ENCODE peak calls at places on chromosomes 3 and 15, in eight cellular contexts. J is thyroid gland, Y is stomach, H is left ventricle myocardium inferior, E is astrocyte, R is psoas muscle, W is PC-9, Z is keratinocyte. P is an unnamed sample.

GRCh38 chr3:8610961-8611360 is 33.6 kb downstream of the SSUH2 start:
- DNase-seq in Z (no peak), Y (no peak), R (no peak), H (no peak), J (no peak), E (no peak), W (no peak), P (no peak)

GRCh38 chr3:127953636-127954035 is 38.6 kb downstream of the KBTBD12 start:
- DNase-seq in R (no peak), H (no peak), W (no peak), Y (no peak), Z (no peak), J (no peak), E (peak; percentile 53), P (no peak)

GRCh38 chr3:185024966-185025365 is 127.9 kb downstream of the C3orf70 start:
- DNase-seq in Z (no peak), R (no peak), J (no peak), Y (no peak), E (no peak), H (no peak), W (no peak), P (no peak)

GRCh38 chr15:57463360-57463759 is 87.1 kb downstream of the CGNL1 start:
- DNase-seq in E (no peak), H (no peak), R (no peak), Z (no peak), Y (peak; percentile 34), W (no peak), J (no peak), P (no peak)

GRCh38 chr15:77599899-77600298 is 32.8 kb downstream of the LINGO1 start:
- DNase-seq in W (no peak), R (no peak), J (no peak), Y (no peak), E (no peak), Z (no peak), H (peak; percentile 43), P (no peak)

GRCh38 chr3:11548721-11549131 is 95.0 kb downstream of the VGLL4 start:
- DNase-seq in H (peak; percentile 21), E (peak; percentile 88), R (no peak), W (peak; percentile 75), Y (peak; percentile 36), J (no peak), Z (no peak), P (no peak)

GRCh38 chr15:73941871-73942635 is 15.8 kb downstream of the LOXL1 start:
- DNase-seq in E (no peak), R (peak; percentile 34), H (no peak), W (peak; percentile 83), Z (no peak), Y (no peak), J (no peak), P (no peak)

GRCh38 chr3:127819656-127820055 is 2.7 kb downstream of the MGLL start:
- DNase-seq in E (no peak), R (no peak), H (no peak), W (no peak), Z (no peak), Y (no peak), J (no peak), P (no peak)

GRCh38 chr3:189985938-189986337 is 134.8 kb downstream of the P3H2 start:
- DNase-seq in Y (no peak), H (no peak), E (peak; percentile 56), W (no peak), J (no peak), R (no peak), Z (no peak), P (no peak)

GRCh38 chr3:54772046-54772445 is 155.8 kb downstream of the LRTM1 start:
- DNase-seq in E (peak; percentile 14), R (no peak), J (no peak), Y (no peak), W (no peak), H (no peak), Z (no peak), P (no peak)

GRCh38 chr15:29622637-29623036 is 199.6 kb downstream of the TJP1 start:
- DNase-seq in Z (no peak), E (no peak), W (no peak), H (no peak), R (no peak), J (peak; percentile 55), Y (no peak), P (no peak)

GRCh38 chr3:87145553-87145952 is 81.6 kb upstream of the CHMP2B start:
- DNase-seq in R (no peak), H (no peak), J (no peak), Z (no peak), E (no peak), W (no peak), Y (no peak), P (no peak)

GRCh38 chr15:67882487-67883227 is 42.8 kb upstream of the RNU6-1 start:
- DNase-seq in Z (no peak), E (no peak), H (no peak), R (no peak), Y (no peak), W (no peak), J (no peak), P (no peak)

GRCh38 chr3:13896473-13897154 is 16.7 kb upstream of the WNT7A start:
- DNase-seq in J (peak; percentile 51), E (peak; percentile 38), W (peak; percentile 64), Z (no peak), R (no peak), Y (peak; percentile 63), H (no peak), P (peak; percentile 69)

GRCh38 chr3:188559856-188560255 is 405.9 kb downstream of the LPP start:
- DNase-seq in R (no peak), E (no peak), Z (no peak), Y (no peak), W (no peak), J (no peak), H (no peak), P (no peak)

GRCh38 chr3:58564456-58565160 is 12.6 kb downstream of the FAM107A start:
- DNase-seq in E (peak; percentile 92), W (peak; percentile 48), J (no peak), R (no peak), H (no peak), Z (no peak), Y (no peak), P (no peak)

DNA sequence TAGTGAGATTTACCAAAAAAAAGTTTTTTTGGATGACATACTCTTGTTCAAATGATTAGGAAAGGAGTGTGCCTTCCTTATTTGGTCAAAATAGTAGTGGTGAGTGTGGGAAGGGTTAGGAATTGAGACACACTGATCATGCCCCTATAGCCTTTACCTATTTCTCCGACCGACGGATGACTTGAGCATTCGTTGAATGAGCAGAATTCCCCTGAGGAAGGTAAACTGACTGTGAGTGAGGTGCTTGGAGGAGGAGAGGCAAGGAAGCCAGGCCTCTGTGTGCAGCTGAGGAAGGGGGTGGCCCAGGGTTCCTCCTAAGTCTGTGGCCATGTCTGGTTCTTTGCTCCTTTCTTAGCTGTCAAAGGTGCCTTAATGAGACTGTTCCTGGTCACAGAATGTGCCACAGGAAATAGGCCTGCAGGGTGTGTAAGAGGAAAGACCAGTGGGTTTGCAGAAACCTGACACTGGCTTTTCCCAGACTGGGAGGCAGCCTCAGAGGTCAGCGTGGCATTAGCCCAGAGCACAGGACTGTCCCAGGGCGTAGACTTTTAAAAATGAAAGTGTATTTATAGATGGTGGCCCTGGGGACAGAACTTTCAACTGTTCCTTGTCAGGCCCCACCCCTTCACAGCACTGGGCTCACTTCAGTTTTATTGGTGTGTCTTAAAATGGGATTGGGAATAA is 307.7 kb upstream of the C2CD4B start:
- DNase-seq in R (peak; percentile 89), H (peak; percentile 40), Z (no peak), J (no peak), W (peak; percentile 76), E (no peak), Y (no peak), P (peak; percentile 27)
- H3K4me1 ChIP-seq in R (peaks cover 62% of the 10 kb centered on the region), H (peaks cover 80% of the 10 kb centered on the region), Z (no peaks in the 10 kb centered on the region), J (peaks cover 49% of the 10 kb centered on the region), W (peaks cover 12% of the 10 kb centered on the region), E (peaks cover 26% of the 10 kb centered on the region), Y (peaks cover 13% of the 10 kb centered on the region), P (no peaks in the 10 kb centered on the region)

DNA sequence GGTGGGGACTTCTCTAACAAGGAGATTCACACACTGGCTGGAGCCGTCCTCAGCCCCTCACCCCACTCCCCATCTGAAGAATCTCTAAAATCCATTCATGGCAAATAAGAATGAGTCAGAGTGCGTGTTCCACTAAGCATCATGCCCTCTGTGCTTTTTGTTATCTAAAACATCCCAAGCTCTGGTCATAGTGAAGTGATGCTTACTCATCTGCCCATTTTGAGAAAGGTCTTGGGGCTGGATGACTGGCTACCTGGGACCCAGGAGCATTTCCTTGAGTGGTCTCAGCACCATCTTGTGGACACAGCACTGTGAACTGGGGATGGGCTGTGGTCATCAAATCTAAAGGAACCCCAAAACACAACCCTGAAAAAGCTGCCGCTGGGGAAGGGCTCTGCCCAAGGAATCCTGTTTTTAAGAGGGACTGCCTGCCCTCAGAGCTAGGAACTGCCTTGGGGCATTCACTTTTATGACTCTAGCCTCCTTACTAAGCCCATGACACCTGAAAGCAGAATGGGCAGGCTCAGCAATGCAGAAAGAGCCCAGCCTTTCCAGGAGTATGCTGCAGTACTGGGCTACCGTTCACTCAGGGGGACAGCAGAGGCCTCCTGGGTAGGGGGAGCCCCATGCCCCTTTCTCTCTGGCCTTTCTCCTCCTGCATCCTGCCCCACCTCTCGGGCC is 53.5 kb downstream of the ZBTB38 start:
- DNase-seq in Y (no peak), H (no peak), J (no peak), R (no peak), E (peak; percentile 88), W (no peak), Z (no peak), P (no peak)
- H3K4me1 ChIP-seq in Y (peaks cover 28% of the 10 kb centered on the region), H (peaks cover 100% of the 10 kb centered on the region), J (peaks cover 47% of the 10 kb centered on the region), R (peaks cover 19% of the 10 kb centered on the region), E (peaks cover 33% of the 10 kb centered on the region), W (no peaks in the 10 kb centered on the region), Z (peaks cover 19% of the 10 kb centered on the region), P (peaks cover 15% of the 10 kb centered on the region)

GRCh38 chr3:152380048-152380447 is 111.3 kb downstream of the MBNL1 start:
- DNase-seq in E (no peak), Z (no peak), Y (no peak), R (no peak), J (no peak), H (no peak), W (no peak), P (no peak)
- H3K4me1 ChIP-seq in E (peaks cover 16% of the 10 kb centered on the region), Z (peaks cover 15% of the 10 kb centered on the region), Y (peaks cover 20% of the 10 kb centered on the region), R (peaks cover 79% of the 10 kb centered on the region), J (peaks cover 36% of the 10 kb centered on the region), H (peaks cover 96% of the 10 kb centered on the region), W (no peaks in the 10 kb centered on the region), P (no peaks in the 10 kb centered on the region)

GRCh38 chr15:66768984-66769383 is 66.9 kb downstream of the SMAD6 start:
- DNase-seq in H (no peak), Z (no peak), W (no peak), E (no peak), R (no peak), Y (no peak), J (no peak), P (no peak)
- H3K4me1 ChIP-seq in H (peaks cover 80% of the 10 kb centered on the region), Z (peaks cover 14% of the 10 kb centered on the region), W (peaks cover 62% of the 10 kb centered on the region), E (peaks cover 34% of the 10 kb centered on the region), R (peaks cover 16% of the 10 kb centered on the region), Y (peaks cover 86% of the 10 kb centered on the region), J (peaks cover 83% of the 10 kb centered on the region), P (peaks cover 14% of the 10 kb centered on the region)

P was measured in breast epithelium.